ENCODE peak calls at places on chromosomes 6 and 20, in seven cellular contexts. P, Q, T, A, O, N and D are unnamed samples.

GRCh38 chr6:6003334-6004146 is 3.2 kb downstream of the NRN1 start:
- DNase-seq in P (no peak), T (no peak), N (no peak), Q (no peak), A (peak; percentile 69), O (peak; percentile 62), D (no peak)

GRCh38 chr20:25195962-25196700 is 619 bp downstream of the ENTPD6 start:
- DNase-seq in N (peak; percentile 18), P (no peak), O (no peak), Q (no peak), T (peak; percentile 57), A (peak; percentile 39), D (no peak)

GRCh38 chr6:168648240-168648639 is 207.3 kb downstream of the SMOC2 start:
- DNase-seq in T (no peak), O (no peak), P (no peak), N (no peak), A (no peak), Q (no peak), D (no peak)

GRCh38 chr6:33070909-33071308 is 2.5 kb downstream of the HLA-DPA1 start:
- DNase-seq in Q (no peak), A (no peak), O (no peak), P (no peak), T (no peak), N (no peak), D (no peak)

GRCh38 chr20:48826883-48827771 is 672 bp downstream of the PREX1 start:
- DNase-seq in A (peak; percentile 44), P (peak; percentile 50), Q (peak; percentile 37), N (no peak), O (no peak), T (no peak), D (peak; percentile 31)

GRCh38 chr6:98845201-98846020 is 11.0 kb downstream of the POU3F2 start:
- DNase-seq in Q (peak; percentile 51), O (peak; percentile 79), N (peak; percentile 65), A (peak; percentile 69), T (peak; percentile 89), P (no peak), D (peak; percentile 93)

GRCh38 chr20:1657556-1658334 is at the start of gene SIRPG:
- DNase-seq in T (no peak), O (no peak), A (peak; percentile 82), Q (no peak), P (no peak), N (no peak), D (no peak)

GRCh38 chr20:25863536-25864325 is 167.1 kb upstream of the ZNF337 start:
- DNase-seq in P (no peak), O (no peak), N (no peak), A (no peak), T (no peak), Q (no peak), D (no peak)

GRCh38 chr20:19850190-19850533 is 92.1 kb downstream of the RIN2 start:
- DNase-seq in O (no peak), P (peak; percentile 31), A (no peak), T (peak; percentile 76), Q (no peak), N (no peak), D (peak; percentile 56)

GRCh38 chr6:40893021-40893420 is 146.0 kb downstream of the UNC5CL start:
- DNase-seq in T (no peak), P (no peak), N (no peak), Q (no peak), A (no peak), O (no peak), D (no peak)

GRCh38 chr6:139027620-139028182 is 844 bp upstream of the ABRACL start:
- DNase-seq in A (peak; percentile 70), Q (peak; percentile 35), N (peak; percentile 24), O (peak; percentile 69), P (no peak), T (no peak), D (no peak)

GRCh38 chr6:20661721-20662120 is 127.5 kb downstream of the CDKAL1 start:
- DNase-seq in Q (no peak), T (no peak), O (peak; percentile 36), N (no peak), P (no peak), A (no peak), D (peak; percentile 20)

GRCh38 chr6:85460951-85461805 is 11.3 kb downstream of the NT5E start:
- DNase-seq in A (peak; percentile 61), O (peak; percentile 70), Q (peak; percentile 18), T (no peak), N (no peak), P (no peak), D (no peak)

GRCh38 chr20:53707341-53708102 is 113.9 kb upstream of the ZNF217 start:
- DNase-seq in T (no peak), N (no peak), A (peak; percentile 41), Q (peak; percentile 48), O (peak; percentile 71), P (no peak), D (no peak)